ENCODE peak calls at places on chromosomes 16 and 17, in five cellular contexts. W is sigmoid colon; E is stimulated activated CD8-positive, alpha-beta memory T cell treated with anti-CD3 and anti-CD28 coated beads, Interleukin-12 subunit alpha, Interleukin-12 subunit beta, amount 100 ng/mL, for 1 hour; X is skeletal muscle cell; J is NCI-H1694 treated with DMSO at 0.1 percent for 48 hours. T is an unnamed sample.

GRCh38 chr16:55643161-55643970 is 12.4 kb upstream of the SLC6A2 start:
- DNase-seq in W (no peak), E (no peak), X (no peak), J (no peak), T (no peak)

GRCh38 chr17:76715462-76715830 is 4.7 kb upstream of the MXRA7 start:
- DNase-seq in W (no peak), E (no peak), X (no peak), J (no peak), T (no peak)

GRCh38 chr17:13635951-13636350 is 34.2 kb upstream of the HS3ST3A1 start:
- DNase-seq in W (no peak), E (no peak), X (no peak), J (no peak), T (no peak)

GRCh38 chr16:48053346-48053745 is 102.4 kb downstream of the ABCC12 start:
- DNase-seq in W (no peak), E (no peak), X (peak), J (no peak), T (no peak)

GRCh38 chr16:67302076-67302475 is 22.7 kb downstream of the PLEKHG4 start:
- DNase-seq in W (no peak), E (no peak), X (no peak), J (no peak), T (no peak)

GRCh38 chr17:76309461-76309860 is 1.4 kb upstream of the QRICH2 start:
- DNase-seq in W (no peak), E (no peak), X (no peak), J (no peak), T (no peak)

GRCh38 chr16:68993421-68993820 is 112.0 kb upstream of the HAS3 start:
- DNase-seq in W (no peak), E (no peak), X (no peak), J (no peak), T (no peak)

GRCh38 chr17:31226373-31226772 is 70.7 kb downstream of the OMG start:
- DNase-seq in W (no peak), E (no peak), X (no peak), J (no peak), T (no peak)

GRCh38 chr17:32569171-32570080 is 82.6 kb downstream of the CDK5R1 start:
- DNase-seq in W (no peak), E (no peak), X (peak), J (no peak), T (no peak)

GRCh38 chr16:57532251-57532625 is 4.1 kb downstream of the CCDC102A start:
- DNase-seq in W (peak), E (no peak), X (no peak), J (no peak), T (no peak)

GRCh38 chr17:75813081-75814020 is 28.7 kb downstream of the UNK start:
- DNase-seq in W (no peak), E (no peak), X (no peak), J (no peak), T (no peak)

GRCh38 chr16:15897386-15897785 is 9.0 kb upstream of the CEP20 start:
- DNase-seq in W (no peak), E (no peak), X (no peak), J (no peak), T (no peak)

GRCh38 chr17:73786286-73786743 is 142.1 kb upstream of the SDK2 start:
- DNase-seq in W (no peak), E (no peak), X (no peak), J (no peak), T (no peak)

GRCh38 chr16:30557397-30557949 is 701 bp downstream of the ZNF764 start:
- DNase-seq in W (peak), E (no peak), X (no peak), J (no peak), T (no peak)

GRCh38 chr16:67339453-67339852 is 12.8 kb downstream of the LRRC36 start:
- DNase-seq in W (no peak), E (no peak), X (peak), J (peak), T (no peak)

GRCh38 chr17:11943759-11944347 is 53.4 kb downstream of the ZNF18 start:
- DNase-seq in W (no peak), E (no peak), X (no peak), J (no peak), T (no peak)

GRCh38 chr17:5758651-5759050 is 174.3 kb upstream of the NLRP1 start:
- DNase-seq in W (no peak), E (no peak), X (no peak), J (no peak), T (no peak)

GRCh38 chr16:68086860-68087268 is 1.7 kb downstream of the NFATC3 start:
- DNase-seq in W (no peak), E (no peak), X (no peak), J (no peak), T (no peak)

GRCh38 chr17:38584350-38584925 is 21.3 kb downstream of the SRCIN1 start:
- DNase-seq in W (peak), E (peak), X (no peak), J (peak), T (peak)

GRCh38 chr17:67386965-67387551 is 10.0 kb downstream of the PITPNC1 start:
- DNase-seq in W (no peak), E (no peak), X (no peak), J (peak), T (peak)

GRCh38 chr17:68593331-68593710 is 7.8 kb downstream of the FAM20A start:
- DNase-seq in W (no peak), E (no peak), X (no peak), J (no peak), T (no peak)

GRCh38 chr17:67260051-67260987 is 15.3 kb upstream of the HELZ start:
- DNase-seq in W (peak), E (no peak), X (peak), J (no peak), T (no peak)

GRCh38 chr16:11956558-11956957 is 8.5 kb upstream of the TNFRSF17 start:
- DNase-seq in W (peak), E (no peak), X (no peak), J (no peak), T (no peak)

GRCh38 chr17:73936908-73937627 is 266.4 kb upstream of the RPL38 start:
- DNase-seq in W (no peak), E (no peak), X (no peak), J (no peak), T (no peak)

GRCh38 chr17:18985475-18985874 is 19.1 kb downstream of the FAM83G start:
- DNase-seq in W (no peak), E (no peak), X (no peak), J (no peak), T (no peak)

GRCh38 chr16:14004031-14004718 is 66.9 kb upstream of the MRTFB start:
- DNase-seq in W (no peak), E (no peak), X (no peak), J (no peak), T (no peak)

GRCh38 chr16:48860341-48860740 is 250.4 kb upstream of the N4BP1 start:
- DNase-seq in W (no peak), E (no peak), X (no peak), J (no peak), T (no peak)

GRCh38 chr17:16491131-16491702 is 776 bp downstream of the LRRC75A start:
- DNase-seq in W (no peak), E (peak), X (no peak), J (no peak), T (no peak)

GRCh38 chr16:89583197-89583894 is 7.8 kb downstream of the CPNE7 start:
- DNase-seq in W (no peak), E (no peak), X (no peak), J (no peak), T (no peak)

GRCh38 chr16:79317026-79317425 is 283.5 kb downstream of the MAF start:
- DNase-seq in W (no peak), E (no peak), X (no peak), J (no peak), T (no peak)

GRCh38 chr17:54754560-54754959 is 146.1 kb upstream of the TOM1L1 start:
- DNase-seq in W (no peak), E (no peak), X (no peak), J (no peak), T (peak)

GRCh38 chr16:75044800-75045361 is 46.1 kb downstream of the ZNRF1 start:
- DNase-seq in W (peak), E (no peak), X (no peak), J (no peak), T (no peak)

GRCh38 chr16:70758786-70759185 is 42.2 kb downstream of the VAC14 start:
- DNase-seq in W (no peak), E (no peak), X (no peak), J (no peak), T (no peak)

T was measured in activated gamma-delta T cell.